ENCODE peak calls at places on chromosomes 2 and 18, in eight cellular contexts. Y is HFF-Myc; S is HCEC 1CT; T is NCI-H1092; F is NCI-H774; Q is upper lobe of right lung; G is stimulated activated effector memory CD8-positive, alpha-beta T cell treated with anti-CD3 and anti-CD28 coated beads, Interleukin-12 subunit alpha, Interleukin-12 subunit beta, amount 100 ng/mL, for 72 hours; D is activated CD4-positive, CD25-positive, alpha-beta regulatory T cell. J is an unnamed sample.
A peak's percentile ranks its signal among the peaks of the same experiment; 100 is the strongest.

GRCh38 chr2:210387074-210387473 is 72.1 kb upstream of the MYL1 start:
- DNase-seq in D (no peak), Y (no peak), F (no peak), G (no peak), Q (no peak), T (no peak), S (no peak), J (no peak)

GRCh38 chr2:162022290-162022945 is 51.6 kb downstream of the DPP4 start:
- DNase-seq in G (no peak), Q (no peak), F (no peak), D (no peak), T (no peak), S (peak; percentile 25), Y (no peak), J (no peak)

GRCh38 chr2:96729748-96730147 is 10.1 kb downstream of the LMAN2L start:
- DNase-seq in Q (no peak), F (no peak), G (no peak), Y (no peak), S (no peak), D (no peak), T (no peak), J (no peak)

GRCh38 chr2:28445448-28446258 is 50.2 kb upstream of the PLB1 start:
- DNase-seq in T (no peak), Q (peak; percentile 45), D (no peak), G (peak; percentile 27), Y (peak; percentile 85), F (no peak), S (peak; percentile 97), J (no peak)

GRCh38 chr2:32496657-32497056 is 131.2 kb upstream of the TTC27 start:
- DNase-seq in T (no peak), Q (no peak), D (no peak), G (no peak), Y (no peak), S (no peak), F (no peak), J (no peak)

GRCh38 chr2:27954771-27955384 is 64.3 kb downstream of the BABAM2 start:
- DNase-seq in T (no peak), Q (no peak), D (no peak), F (no peak), S (peak; percentile 99), Y (peak; percentile 91), G (peak; percentile 51), J (peak; percentile 6)

GRCh38 chr2:241573741-241574140 is 15.2 kb downstream of the BOK start:
- DNase-seq in Q (peak; percentile 44), F (no peak), T (no peak), D (no peak), Y (no peak), G (no peak), S (no peak), J (no peak)

GRCh38 chr18:21264651-21265050 is 22.6 kb downstream of the GREB1L start:
- DNase-seq in G (no peak), Q (no peak), S (no peak), Y (no peak), D (no peak), T (no peak), F (no peak), J (no peak)

GRCh38 chr2:220779918-220780317 is 792.2 kb downstream of the EPHA4 start:
- DNase-seq in Q (no peak), Y (peak; percentile 24), S (peak; percentile 59), G (no peak), D (no peak), F (no peak), T (no peak), J (no peak)

GRCh38 chr2:239380831-239381708 is 19.8 kb downstream of the HDAC4 start:
- DNase-seq in D (peak; percentile 32), F (no peak), S (no peak), G (no peak), Q (peak; percentile 66), Y (no peak), T (no peak), J (no peak)

GRCh38 chr18:7926526-7926925 is 359.4 kb downstream of the PTPRM start:
- DNase-seq in G (no peak), T (peak; percentile 24), D (no peak), F (peak; percentile 59), S (no peak), Q (no peak), Y (no peak), J (peak; percentile 26)

GRCh38 chr2:88258208-88258607 is 88.1 kb downstream of the THNSL2 start:
- DNase-seq in T (no peak), G (no peak), F (no peak), D (no peak), Q (no peak), S (no peak), Y (no peak), J (no peak)

GRCh38 chr2:128563348-128563687 is 244.7 kb upstream of the HS6ST1 start:
- DNase-seq in G (no peak), Q (no peak), T (no peak), Y (peak; percentile 41), D (no peak), F (no peak), S (peak; percentile 55), J (no peak)

GRCh38 chr2:60515751-60516226 is 37.7 kb downstream of the BCL11A start:
- DNase-seq in Q (no peak), F (no peak), S (no peak), Y (peak; percentile 66), D (no peak), G (no peak), T (no peak), J (no peak)

GRCh38 chr2:222643134-222643533 is 12.8 kb downstream of the FARSB start:
- DNase-seq in F (no peak), Q (no peak), Y (no peak), D (no peak), G (no peak), T (no peak), S (no peak), J (no peak)

GRCh38 chr18:24208270-24209035 is 69.6 kb downstream of the CABYR start:
- DNase-seq in F (no peak), S (peak; percentile 7), G (no peak), D (no peak), Y (no peak), Q (no peak), T (no peak), J (no peak)

GRCh38 chr18:12309683-12310198 is 1.7 kb downstream of the TUBB6 start:
- DNase-seq in T (no peak), Y (no peak), S (peak; percentile 33), G (no peak), Q (no peak), D (no peak), F (no peak), J (no peak)

GRCh38 chr18:32060026-32060425 is 31.6 kb upstream of the RNF138 start:
- DNase-seq in S (no peak), G (no peak), T (no peak), Y (no peak), F (no peak), Q (no peak), D (no peak), J (no peak)

GRCh38 chr18:78638889-78639596 is 340.6 kb upstream of the SALL3 start:
- DNase-seq in Y (no peak), S (no peak), T (no peak), D (no peak), G (no peak), Q (no peak), F (no peak), J (no peak)

GRCh38 chr2:125491663-125492062 is 1164.3 kb upstream of the GYPC start:
- DNase-seq in Y (no peak), T (no peak), S (no peak), D (no peak), G (no peak), F (no peak), Q (no peak), J (no peak)

GRCh38 chr2:46471-47345 is at the start of gene FAM110C:
- DNase-seq in T (no peak), Y (no peak), G (no peak), D (peak; percentile 11), F (peak; percentile 33), S (no peak), Q (peak; percentile 93), J (peak; percentile 33)

J was measured in endothelial cell.